ENCODE peak calls at places on chromosome 1, in eight cellular contexts. One of them, this sample, is unnamed.

GRCh38 chr1:24364605-24364974 is 45.4 kb downstream of the GRHL3 start:
- DNase-seq in HCT116: peak
- DNase-seq in A549: no peak
- DNase-seq in K562: no peak
- DNase-seq in GM23338: no peak
- DNase-seq in HL-60: no peak
- DNase-seq in GM12878: no peak
- DNase-seq in SK-N-SH: no peak
- DNase-seq in this sample: no peak

GRCh38 chr1:25473653-25474225 is 43.0 kb downstream of the MACO1 start:
- DNase-seq in HCT116: no peak
- DNase-seq in A549: no peak
- DNase-seq in K562: no peak
- DNase-seq in GM23338: no peak
- DNase-seq in HL-60: no peak
- DNase-seq in GM12878: no peak
- DNase-seq in SK-N-SH: no peak
- DNase-seq in this sample: no peak

GRCh38 chr1:168830562-168830961 is 101.6 kb upstream of the DPT start:
- DNase-seq in HCT116: no peak
- DNase-seq in A549: no peak
- DNase-seq in K562: no peak
- DNase-seq in GM23338: no peak
- DNase-seq in HL-60: no peak
- DNase-seq in GM12878: no peak
- DNase-seq in SK-N-SH: no peak
- DNase-seq in this sample: no peak

GRCh38 chr1:78054559-78054958 is 8.8 kb downstream of the GIPC2 start:
- DNase-seq in HCT116: no peak
- DNase-seq in A549: no peak
- DNase-seq in K562: no peak
- DNase-seq in GM23338: no peak
- DNase-seq in HL-60: no peak
- DNase-seq in GM12878: no peak
- DNase-seq in SK-N-SH: no peak
- DNase-seq in this sample: no peak

GRCh38 chr1:246959944-246960693 is 28.4 kb upstream of the AHCTF1 start:
- DNase-seq in HCT116: no peak
- DNase-seq in A549: no peak
- DNase-seq in K562: no peak
- DNase-seq in GM23338: no peak
- DNase-seq in HL-60: peak
- DNase-seq in GM12878: peak
- DNase-seq in SK-N-SH: no peak
- DNase-seq in this sample: no peak

GRCh38 chr1:223834660-223835263 is 11.0 kb downstream of the TP53BP2 start:
- DNase-seq in HCT116: no peak
- DNase-seq in A549: no peak
- DNase-seq in K562: no peak
- DNase-seq in GM23338: no peak
- DNase-seq in HL-60: no peak
- DNase-seq in GM12878: no peak
- DNase-seq in SK-N-SH: no peak
- DNase-seq in this sample: no peak

GRCh38 chr1:27395441-27396195 is 3.2 kb downstream of the GPR3 start:
- DNase-seq in HCT116: peak
- DNase-seq in A549: peak
- DNase-seq in K562: peak
- DNase-seq in GM23338: peak
- DNase-seq in HL-60: peak
- DNase-seq in GM12878: no peak
- DNase-seq in SK-N-SH: peak
- DNase-seq in this sample: no peak

GRCh38 chr1:112618114-112618720 is 724 bp downstream of the ST7L start:
- DNase-seq in HCT116: no peak
- DNase-seq in A549: peak
- DNase-seq in K562: no peak
- DNase-seq in GM23338: no peak
- DNase-seq in HL-60: peak
- DNase-seq in GM12878: no peak
- DNase-seq in SK-N-SH: peak
- DNase-seq in this sample: no peak

GRCh38 chr1:198174297-198174696 is 17.5 kb downstream of the NEK7 start:
- DNase-seq in HCT116: no peak
- DNase-seq in A549: no peak
- DNase-seq in K562: no peak
- DNase-seq in GM23338: no peak
- DNase-seq in HL-60: no peak
- DNase-seq in GM12878: no peak
- DNase-seq in SK-N-SH: no peak
- DNase-seq in this sample: no peak

GRCh38 chr1:167401260-167401873 is 117.0 kb downstream of the CD247 start:
- DNase-seq in HCT116: peak
- DNase-seq in A549: peak
- DNase-seq in K562: peak
- DNase-seq in GM23338: peak
- DNase-seq in HL-60: peak
- DNase-seq in GM12878: peak
- DNase-seq in SK-N-SH: peak
- DNase-seq in this sample: peak

GRCh38 chr1:11858968-11859871 is 475 bp upstream of the NPPB start:
- DNase-seq in HCT116: no peak
- DNase-seq in A549: peak
- DNase-seq in K562: peak
- DNase-seq in GM23338: peak
- DNase-seq in HL-60: peak
- DNase-seq in GM12878: no peak
- DNase-seq in SK-N-SH: no peak
- DNase-seq in this sample: no peak

GRCh38 chr1:172477741-172478140 is 33.9 kb upstream of the PIGC start:
- DNase-seq in HCT116: no peak
- DNase-seq in A549: no peak
- DNase-seq in K562: no peak
- DNase-seq in GM23338: no peak
- DNase-seq in HL-60: no peak
- DNase-seq in GM12878: no peak
- DNase-seq in SK-N-SH: no peak
- DNase-seq in this sample: no peak

GRCh38 chr1:6349254-6349943 is 44.2 kb downstream of the ACOT7 start:
- DNase-seq in HCT116: no peak
- DNase-seq in A549: no peak
- DNase-seq in K562: no peak
- DNase-seq in GM23338: no peak
- DNase-seq in HL-60: no peak
- DNase-seq in GM12878: no peak
- DNase-seq in SK-N-SH: no peak
- DNase-seq in this sample: no peak

GRCh38 chr1:204216880-204217647 is 3.3 kb upstream of the GOLT1A start:
- DNase-seq in HCT116: no peak
- DNase-seq in A549: no peak
- DNase-seq in K562: no peak
- DNase-seq in GM23338: no peak
- DNase-seq in HL-60: no peak
- DNase-seq in GM12878: no peak
- DNase-seq in SK-N-SH: no peak
- DNase-seq in this sample: no peak

GRCh38 chr1:112522621-112523020 is 13.9 kb downstream of the WNT2B start:
- DNase-seq in HCT116: no peak
- DNase-seq in A549: no peak
- DNase-seq in K562: no peak
- DNase-seq in GM23338: no peak
- DNase-seq in HL-60: no peak
- DNase-seq in GM12878: no peak
- DNase-seq in SK-N-SH: no peak
- DNase-seq in this sample: no peak

GRCh38 chr1:8879348-8880067 is 1.0 kb upstream of the ENO1 start:
- DNase-seq in HCT116: no peak
- DNase-seq in A549: no peak
- DNase-seq in K562: no peak
- DNase-seq in GM23338: no peak
- DNase-seq in HL-60: peak
- DNase-seq in GM12878: no peak
- DNase-seq in SK-N-SH: no peak
- DNase-seq in this sample: no peak

GRCh38 chr1:8878448-8879347 is at the start of gene ENO1:
- DNase-seq in HCT116: peak
- DNase-seq in A549: peak
- DNase-seq in K562: peak
- DNase-seq in GM23338: peak
- DNase-seq in HL-60: peak
- DNase-seq in GM12878: peak
- DNase-seq in SK-N-SH: peak
- DNase-seq in this sample: peak

GRCh38 chr1:8876099-8876496 is 2.4 kb downstream of the ENO1 start:
- DNase-seq in HCT116: no peak
- DNase-seq in A549: no peak
- DNase-seq in K562: no peak
- DNase-seq in GM23338: no peak
- DNase-seq in HL-60: no peak
- DNase-seq in GM12878: no peak
- DNase-seq in SK-N-SH: no peak
- DNase-seq in this sample: no peak

GRCh38 chr1:8883510-8883909 is 5.0 kb upstream of the ENO1 start:
- DNase-seq in HCT116: no peak
- DNase-seq in A549: peak
- DNase-seq in K562: no peak
- DNase-seq in GM23338: no peak
- DNase-seq in HL-60: no peak
- DNase-seq in GM12878: no peak
- DNase-seq in SK-N-SH: peak
- DNase-seq in this sample: no peak

GRCh38 chr1:8880068-8880676 is 1.7 kb upstream of the ENO1 start:
- DNase-seq in HCT116: no peak
- DNase-seq in A549: peak
- DNase-seq in K562: peak
- DNase-seq in GM23338: peak
- DNase-seq in HL-60: peak
- DNase-seq in GM12878: no peak
- DNase-seq in SK-N-SH: no peak
- DNase-seq in this sample: peak
- TF ChIP-seq REST in HCT116: no peak
- TF ChIP-seq REST in A549: no peak
- TF ChIP-seq REST in K562: no peak
- TF ChIP-seq REST in GM23338: no peak
- TF ChIP-seq REST in HL-60: no peak
- TF ChIP-seq REST in GM12878: no peak
- TF ChIP-seq REST in SK-N-SH: no peak
- TF ChIP-seq REST in this sample: no peak

DNA sequence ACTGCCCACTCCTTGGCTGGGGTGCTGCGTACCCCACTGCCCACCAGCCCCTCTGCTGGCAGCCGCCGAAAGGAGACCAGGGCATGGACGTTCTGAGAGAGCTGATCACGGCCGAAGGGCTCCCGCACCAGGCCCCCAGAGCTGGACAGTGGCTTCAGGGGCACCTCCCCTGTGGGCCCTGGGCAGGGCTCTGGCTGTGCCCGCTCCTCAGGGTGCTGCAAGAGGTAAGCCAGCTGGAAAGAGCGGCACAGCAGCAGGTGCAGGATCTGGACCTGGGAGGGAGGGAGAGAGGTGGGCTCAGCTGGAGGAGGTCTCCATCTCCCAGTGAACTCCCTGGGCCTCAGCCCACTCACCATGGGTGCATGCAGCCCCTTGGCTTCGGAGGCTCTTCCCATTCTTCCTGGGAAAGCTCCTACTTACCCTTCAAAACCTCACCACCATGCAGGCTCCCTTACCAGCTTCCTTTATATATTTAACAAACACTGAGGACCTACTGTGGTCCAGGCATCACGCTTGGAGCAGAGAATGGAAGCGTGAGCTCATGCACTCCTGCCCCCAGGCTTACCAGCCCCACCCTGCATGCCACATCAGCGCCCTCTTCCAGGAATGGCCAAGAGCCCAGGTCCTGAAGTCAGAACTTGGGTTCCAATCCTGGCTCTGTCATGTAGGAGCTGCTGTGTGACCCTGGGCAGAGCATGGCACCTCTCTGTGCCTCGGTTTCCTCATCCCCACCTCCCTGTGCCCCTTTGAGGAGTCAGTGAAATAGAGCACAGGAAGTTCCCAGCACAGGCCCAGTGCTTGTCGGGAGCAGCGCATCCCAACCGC is 6.8 kb upstream of the KIF17 start:
- DNase-seq in HCT116: no peak
- DNase-seq in A549: no peak
- DNase-seq in K562: no peak
- DNase-seq in GM23338: no peak
- DNase-seq in HL-60: no peak
- DNase-seq in GM12878: no peak
- DNase-seq in SK-N-SH: peak
- DNase-seq in this sample: no peak
- TF ChIP-seq REST in HCT116: no peak
- TF ChIP-seq REST in A549: no peak
- TF ChIP-seq REST in K562: no peak
- TF ChIP-seq REST in GM23338: no peak
- TF ChIP-seq REST in HL-60: no peak
- TF ChIP-seq REST in GM12878: no peak
- TF ChIP-seq REST in SK-N-SH: no peak
- TF ChIP-seq REST in this sample: no peak

DNA sequence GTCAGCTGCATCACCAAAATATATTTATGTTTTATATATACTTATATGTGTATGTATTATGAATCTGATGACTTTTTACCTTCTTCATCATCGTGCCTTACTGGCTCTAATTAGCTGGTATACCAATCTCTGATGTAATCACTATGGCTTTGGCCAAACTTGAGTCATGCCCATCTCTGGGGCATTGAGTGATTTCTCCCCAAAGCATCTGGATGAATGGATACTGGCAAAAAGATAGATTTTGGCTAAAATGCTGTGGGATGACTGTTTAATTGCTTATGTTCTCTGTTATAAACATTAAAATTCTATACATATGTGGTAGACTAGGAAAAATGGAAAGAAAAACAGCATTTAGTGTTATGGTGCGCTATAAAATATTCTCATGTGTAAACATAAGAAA is 19.6 kb downstream of the CDKN2C start:
- DNase-seq in HCT116: no peak
- DNase-seq in A549: no peak
- DNase-seq in K562: no peak
- DNase-seq in GM23338: no peak
- DNase-seq in HL-60: no peak
- DNase-seq in GM12878: no peak
- DNase-seq in SK-N-SH: no peak
- DNase-seq in this sample: no peak
- TF ChIP-seq REST in HCT116: no peak
- TF ChIP-seq REST in A549: no peak
- TF ChIP-seq REST in K562: no peak
- TF ChIP-seq REST in GM23338: no peak
- TF ChIP-seq REST in HL-60: no peak
- TF ChIP-seq REST in GM12878: no peak
- TF ChIP-seq REST in SK-N-SH: no peak
- TF ChIP-seq REST in this sample: no peak

DNA sequence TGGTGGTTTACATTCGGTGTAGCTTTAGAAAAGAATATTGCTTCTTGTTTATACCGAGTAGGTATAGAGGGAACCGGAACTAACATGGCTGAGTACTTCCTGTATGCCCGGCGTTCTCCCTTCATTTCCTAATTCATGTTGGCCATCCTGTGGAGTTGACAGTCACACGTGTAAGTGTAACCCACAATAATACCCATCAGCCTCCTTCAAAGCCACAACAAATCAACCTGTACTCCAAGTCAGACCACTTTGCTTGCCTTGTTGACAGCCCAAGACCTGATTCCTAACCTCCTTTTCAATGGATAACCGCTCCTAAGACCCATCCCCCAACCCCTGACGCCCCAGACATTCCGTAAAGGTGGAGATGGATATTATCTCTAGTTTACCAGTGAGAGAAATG is 42.1 kb downstream of the UBE2U start:
- DNase-seq in HCT116: no peak
- DNase-seq in A549: no peak
- DNase-seq in K562: no peak
- DNase-seq in GM23338: peak
- DNase-seq in HL-60: peak
- DNase-seq in GM12878: no peak
- DNase-seq in SK-N-SH: no peak
- DNase-seq in this sample: no peak
- TF ChIP-seq REST in HCT116: no peak
- TF ChIP-seq REST in A549: no peak
- TF ChIP-seq REST in K562: no peak
- TF ChIP-seq REST in GM23338: no peak
- TF ChIP-seq REST in HL-60: no peak
- TF ChIP-seq REST in GM12878: no peak
- TF ChIP-seq REST in SK-N-SH: no peak
- TF ChIP-seq REST in this sample: no peak

This sample was measured in Panc1.